ENCODE peak calls at places on chromosomes 2 and 18, in seven cellular contexts. M is DND-41, N is GM23338, B is neural progenitor cell, V is A549, U is PC-9, R is PC-3. I is an unnamed sample.

GRCh38 chr2:106638043-106638442 is 150.9 kb downstream of the CD8B2 start:
- DNase-seq in M (no peak), N (peak; percentile 55), B (peak; percentile 28), V (peak; percentile 39), U (no peak), R (peak; percentile 53), I (no peak)

GRCh38 chr2:171244970-171245782 is 84.5 kb upstream of the TLK1 start:
- DNase-seq in M (no peak), N (peak; percentile 18), B (no peak), V (peak; percentile 52), U (peak; percentile 13), R (peak; percentile 22), I (peak; percentile 10)

GRCh38 chr2:176105078-176105726 is 1.9 kb upstream of the HOXD11 start:
- DNase-seq in M (no peak), N (peak; percentile 54), B (no peak), V (no peak), U (no peak), R (no peak), I (no peak)

GRCh38 chr18:28514699-28515098 is 337.8 kb upstream of the CDH2 start:
- DNase-seq in M (no peak), N (no peak), B (no peak), V (no peak), U (no peak), R (no peak), I (no peak)

GRCh38 chr2:222228046-222228445 is 70.8 kb downstream of the PAX3 start:
- DNase-seq in M (no peak), N (no peak), B (no peak), V (no peak), U (no peak), R (no peak), I (no peak)

GRCh38 chr2:127134235-127134634 is 27.3 kb upstream of the BIN1 start:
- DNase-seq in M (no peak), N (no peak), B (no peak), V (no peak), U (no peak), R (no peak), I (no peak)

GRCh38 chr2:127219716-127220090 is 396 bp downstream of the CYP27C1 start:
- DNase-seq in M (no peak), N (peak; percentile 71), B (peak; percentile 78), V (no peak), U (peak; percentile 45), R (peak; percentile 31), I (no peak)

GRCh38 chr2:119349289-119349688 is 17.3 kb downstream of the C2orf76 start:
- DNase-seq in M (no peak), N (no peak), B (no peak), V (no peak), U (no peak), R (no peak), I (no peak)

GRCh38 chr18:67483237-67483636 is 33.3 kb downstream of the DSEL start:
- DNase-seq in M (no peak), N (no peak), B (peak; percentile 12), V (no peak), U (no peak), R (no peak), I (no peak)

DNA sequence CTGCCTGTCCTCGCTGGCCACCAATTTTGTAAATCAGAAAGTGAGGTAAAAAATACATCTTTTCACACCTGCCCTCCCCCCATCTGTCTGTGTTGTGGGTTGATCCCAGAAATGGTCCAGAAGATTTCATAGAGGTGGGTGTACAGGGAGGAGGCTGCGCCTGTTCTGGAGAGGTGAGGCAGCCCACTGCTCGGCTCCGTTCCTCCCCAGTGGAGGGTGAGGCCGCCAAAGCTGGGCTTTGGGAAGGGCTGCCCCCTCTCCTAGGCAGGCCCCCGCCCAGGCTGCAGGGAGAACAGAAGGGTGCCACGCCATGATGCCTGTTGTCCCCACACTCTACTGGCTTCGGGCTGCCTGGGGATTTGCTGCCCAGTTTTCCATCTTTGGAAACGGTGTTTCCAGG is 18.5 kb downstream of the SMARCAL1 start:
- DNase-seq in M (no peak), N (no peak), B (no peak), V (no peak), U (no peak), R (no peak), I (no peak)
- H3K27ac ChIP-seq in M (no peak overlapping the region), N (no peak overlapping the region), B (no peak overlapping the region), V (no peak overlapping the region), U (no peak overlapping the region), R (no peak overlapping the region), I (no peak overlapping the region)

GRCh38 chr2:196229013-196229412 is 57.6 kb upstream of the STK17B start:
- DNase-seq in M (no peak), N (no peak), B (no peak), V (no peak), U (no peak), R (no peak), I (no peak)
- H3K4me1 ChIP-seq in M (peaks cover 51% of the 10 kb centered on the region), N (no peaks in the 10 kb centered on the region), B (no peaks in the 10 kb centered on the region), V (peaks cover 19% of the 10 kb centered on the region), U (peaks cover 28% of the 10 kb centered on the region), R (peaks cover 33% of the 10 kb centered on the region), I (peaks cover 34% of the 10 kb centered on the region)

GRCh38 chr18:62658028-62658427 is 57.3 kb upstream of the PHLPP1 start:
- DNase-seq in M (no peak), N (no peak), B (no peak), V (no peak), U (no peak), R (no peak), I (no peak)

GRCh38 chr18:62660741-62661140 is 54.6 kb upstream of the PHLPP1 start:
- DNase-seq in M (no peak), N (no peak), B (no peak), V (no peak), U (no peak), R (no peak), I (peak; percentile 31)

GRCh38 chr18:62662799-62663173 is 52.6 kb upstream of the PHLPP1 start:
- DNase-seq in M (no peak), N (no peak), B (no peak), V (no peak), U (no peak), R (no peak), I (no peak)

GRCh38 chr18:62655520-62656219 is 59.7 kb upstream of the PHLPP1 start:
- DNase-seq in M (no peak), N (no peak), B (no peak), V (no peak), U (no peak), R (no peak), I (no peak)

DNA sequence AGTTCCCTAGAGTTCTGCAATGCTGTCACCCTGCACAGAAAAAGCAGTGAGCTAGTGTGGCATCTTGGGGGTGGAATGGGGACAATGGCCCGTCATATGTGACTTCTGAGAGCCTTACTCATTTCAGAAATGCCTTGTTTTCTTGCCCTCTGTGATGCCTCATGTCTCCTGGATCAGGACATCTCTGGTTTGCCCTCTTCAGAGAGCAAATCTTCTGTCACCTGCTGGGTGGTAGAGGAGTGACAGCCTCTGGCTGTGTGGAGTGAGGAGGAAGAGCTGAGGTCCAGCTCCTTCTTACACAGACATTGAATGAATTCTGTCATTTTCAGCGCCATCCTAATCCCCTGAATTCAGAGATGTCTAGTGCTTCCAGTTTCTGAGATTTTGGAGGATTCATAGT is 55.6 kb upstream of the PHLPP1 start:
- DNase-seq in M (no peak), N (peak; percentile 31), B (peak; percentile 12), V (no peak), U (no peak), R (no peak), I (no peak)
- TF ChIP-seq CTCF in M (peak; percentile 6), N (peak; percentile 32), B (peak; percentile 8), V (no peak), U (no peak), R (no peak), I (no peak)

GRCh38 chr2:211931314-211931713 is 607.3 kb downstream of the ERBB4 start:
- DNase-seq in M (no peak), N (no peak), B (no peak), V (no peak), U (no peak), R (no peak), I (no peak)
- H3K27ac ChIP-seq in M (peak overlapping the region; percentile 59), N (no peak overlapping the region), B (no peak overlapping the region), V (no peak overlapping the region), U (no peak overlapping the region), R (no peak overlapping the region), I (no peak overlapping the region)

GRCh38 chr2:218780851-218781690 is 876 bp upstream of the CYP27A1 start:
- DNase-seq in M (no peak), N (no peak), B (no peak), V (peak; percentile 27), U (no peak), R (peak; percentile 35), I (no peak)
- H3K4me1 ChIP-seq in M (no peaks in the 10 kb centered on the region), N (no peaks in the 10 kb centered on the region), B (peaks cover 16% of the 10 kb centered on the region), V (no peaks in the 10 kb centered on the region), U (no peaks in the 10 kb centered on the region), R (peaks cover 10% of the 10 kb centered on the region), I (peaks cover 12% of the 10 kb centered on the region)

DNA sequence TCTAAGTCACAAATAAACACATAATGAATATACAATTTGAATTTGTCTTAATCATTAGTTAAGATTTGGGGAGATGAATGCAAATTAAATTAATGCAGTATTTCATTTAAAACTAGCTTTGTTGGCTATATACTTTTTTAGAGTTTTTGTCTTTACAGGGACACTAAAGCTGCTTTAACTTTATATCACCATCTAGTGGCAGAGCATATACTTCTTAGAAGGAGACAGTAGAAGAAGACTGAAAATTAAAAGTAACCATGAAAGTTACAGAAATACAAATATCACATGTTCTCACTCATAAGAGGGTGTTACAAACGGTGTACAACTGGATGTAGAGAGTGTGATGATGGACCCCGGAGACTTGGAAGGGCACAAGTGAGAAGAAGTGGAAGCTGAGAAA is 268.3 kb upstream of the NETO1 start:
- DNase-seq in M (no peak), N (peak; percentile 60), B (peak; percentile 8), V (no peak), U (no peak), R (peak; percentile 67), I (peak; percentile 1)
- TF ChIP-seq CTCF in M (peak; percentile 61), N (no peak), B (peak; percentile 55), V (peak; percentile 33), U (peak; percentile 75), R (peak; percentile 81), I (peak; percentile 33)